ENCODE peak calls at places on chromosomes 13 and 19, in ten cellular contexts. Z is prostate gland; K is PC-3; J is CD8-positive, alpha-beta T cell; F is bronchial epithelial cell; V is HCT116; L is lung; R is pancreas; N is tibial artery; Y is tibial nerve. O is an unnamed sample.

GRCh38 chr13:59112375-59112774 is 1051.4 kb downstream of the DIAPH3 start:
- DNase-seq in V (no peak), L (no peak), Z (no peak), F (peak; percentile 12), Y (no peak), J (no peak), N (no peak), K (peak; percentile 61), R (no peak), O (no peak)

GRCh38 chr19:30326076-30326710 is 46.0 kb upstream of the ZNF536 start:
- DNase-seq in N (no peak), K (no peak), V (no peak), Y (no peak), J (no peak), Z (no peak), F (no peak), R (no peak), L (no peak), O (peak; percentile 82)

GRCh38 chr13:109785892-109786450 is 412 bp downstream of the IRS2 start:
- DNase-seq in Y (no peak), L (no peak), Z (no peak), F (no peak), R (no peak), K (no peak), N (no peak), V (no peak), J (no peak), O (no peak)

GRCh38 chr13:45473627-45474026 is 8.9 kb downstream of the COG3 start:
- DNase-seq in F (no peak), N (no peak), L (no peak), Z (no peak), J (no peak), R (no peak), Y (no peak), V (no peak), K (no peak), O (no peak)

GRCh38 chr13:46097015-46097414 is 7.8 kb downstream of the CPB2 start:
- DNase-seq in L (no peak), N (no peak), V (no peak), K (peak; percentile 12), R (peak; percentile 17), J (no peak), Y (no peak), F (no peak), Z (no peak), O (no peak)

GRCh38 chr19:51450730-51451307 is 7.4 kb downstream of the SIGLEC8 start:
- DNase-seq in J (no peak), V (no peak), N (no peak), F (no peak), K (no peak), R (no peak), L (no peak), Z (no peak), Y (no peak), O (no peak)

GRCh38 chr19:8988204-8988603 is 22.0 kb downstream of the MUC16 start:
- DNase-seq in J (no peak), V (peak; percentile 13), Z (no peak), N (no peak), L (no peak), F (no peak), Y (no peak), R (no peak), K (peak; percentile 85), O (no peak)

GRCh38 chr13:39616087-39616694 is 13.2 kb upstream of the LHFPL6 start:
- DNase-seq in F (peak; percentile 57), Y (peak; percentile 53), K (peak; percentile 72), L (no peak), N (no peak), Z (peak; percentile 47), J (no peak), V (peak; percentile 44), R (peak; percentile 18), O (peak; percentile 26)

GRCh38 chr19:35716985-35717664 is 678 bp upstream of the KMT2B start:
- DNase-seq in N (peak; percentile 98), K (peak; percentile 77), Z (peak; percentile 95), F (peak; percentile 84), J (peak; percentile 92), L (peak; percentile 95), Y (peak; percentile 89), V (peak; percentile 88), R (peak; percentile 97), O (peak; percentile 97)

GRCh38 chr13:104979281-104979680 is 1556.2 kb downstream of the EFNB2 start:
- DNase-seq in R (no peak), N (no peak), Z (no peak), L (no peak), J (no peak), K (no peak), V (no peak), F (no peak), Y (no peak), O (no peak)

GRCh38 chr19:13255041-13255718 is 105.0 kb downstream of the IER2 start:
- DNase-seq in Y (no peak), R (no peak), L (no peak), N (no peak), V (no peak), F (no peak), K (no peak), Z (no peak), J (no peak), O (no peak)

GRCh38 chr19:13256918-13257317 is 106.7 kb downstream of the IER2 start:
- DNase-seq in F (no peak), Y (no peak), J (no peak), K (no peak), R (no peak), Z (no peak), L (no peak), V (no peak), N (no peak), O (no peak)

GRCh38 chr19:13255719-13256059 is 105.5 kb downstream of the IER2 start:
- DNase-seq in Z (no peak), F (no peak), J (no peak), R (no peak), V (no peak), L (no peak), Y (no peak), K (no peak), N (no peak), O (no peak)

GRCh38 chr19:13262450-13262849 is 112.2 kb downstream of the IER2 start:
- DNase-seq in R (no peak), J (no peak), N (no peak), K (peak; percentile 88), Y (no peak), F (peak; percentile 54), Z (no peak), L (no peak), V (no peak), O (no peak)

GRCh38 chr19:13260883-13261653 is 110.9 kb downstream of the IER2 start:
- DNase-seq in K (peak; percentile 98), Z (no peak), N (no peak), F (peak; percentile 96), L (no peak), Y (peak; percentile 8), R (no peak), J (no peak), V (peak; percentile 94), O (no peak)
- TF ChIP-seq CTCF in K (peak; percentile 38), Z (no peak), N (no peak), F (no peak), L (no peak), Y (no peak), R (no peak), J (no peak), V (no peak), O (no peak)

GRCh38 chr19:708154-709141 is at the start of gene PALM:
- DNase-seq in J (no peak), Z (peak; percentile 26), V (no peak), L (no peak), Y (no peak), N (no peak), F (no peak), R (no peak), K (peak; percentile 15), O (peak; percentile 19)
- H3K4me3 ChIP-seq in J (no peak within 1 kb of the TSS), Z (peak within 1 kb of the TSS; percentile 70), V (peak within 1 kb of the TSS; percentile 64), L (peak within 1 kb of the TSS; percentile 63), Y (peak within 1 kb of the TSS; percentile 86), N (peak within 1 kb of the TSS; percentile 51), F (no peak within 1 kb of the TSS), R (peak within 1 kb of the TSS; percentile 26), K (peak within 1 kb of the TSS; percentile 65), O (peak within 1 kb of the TSS; percentile 68)

GRCh38 chr19:17946965-17947784 is 14.4 kb downstream of the CCDC124 start:
- DNase-seq in Y (no peak), F (no peak), L (no peak), V (no peak), N (no peak), J (no peak), R (peak; percentile 28), Z (no peak), K (no peak), O (no peak)
- TF ChIP-seq CTCF in Y (no peak), F (peak; percentile 7), L (no peak), V (no peak), N (no peak), J (no peak), R (no peak), Z (no peak), K (no peak), O (no peak)

GRCh38 chr19:3586124-3586626 is 897 bp downstream of the GIPC3 start:
- DNase-seq in K (no peak), L (no peak), Z (no peak), V (no peak), Y (no peak), R (no peak), N (no peak), F (no peak), J (no peak), O (no peak)

GRCh38 chr19:3586707-3587346 is 1.5 kb downstream of the GIPC3 start:
- DNase-seq in L (no peak), J (no peak), V (no peak), N (peak; percentile 74), Z (no peak), F (no peak), Y (no peak), R (peak; percentile 44), K (no peak), O (peak; percentile 86)

GRCh38 chr19:3589949-3590348 is 4.7 kb downstream of the GIPC3 start:
- DNase-seq in K (no peak), L (no peak), J (no peak), N (no peak), Y (no peak), Z (no peak), F (no peak), R (no peak), V (no peak), O (no peak)

GRCh38 chr19:3589439-3589838 is 4.2 kb downstream of the GIPC3 start:
- DNase-seq in N (no peak), F (no peak), Z (no peak), R (no peak), J (no peak), L (no peak), Y (no peak), K (no peak), V (no peak), O (no peak)

DNA sequence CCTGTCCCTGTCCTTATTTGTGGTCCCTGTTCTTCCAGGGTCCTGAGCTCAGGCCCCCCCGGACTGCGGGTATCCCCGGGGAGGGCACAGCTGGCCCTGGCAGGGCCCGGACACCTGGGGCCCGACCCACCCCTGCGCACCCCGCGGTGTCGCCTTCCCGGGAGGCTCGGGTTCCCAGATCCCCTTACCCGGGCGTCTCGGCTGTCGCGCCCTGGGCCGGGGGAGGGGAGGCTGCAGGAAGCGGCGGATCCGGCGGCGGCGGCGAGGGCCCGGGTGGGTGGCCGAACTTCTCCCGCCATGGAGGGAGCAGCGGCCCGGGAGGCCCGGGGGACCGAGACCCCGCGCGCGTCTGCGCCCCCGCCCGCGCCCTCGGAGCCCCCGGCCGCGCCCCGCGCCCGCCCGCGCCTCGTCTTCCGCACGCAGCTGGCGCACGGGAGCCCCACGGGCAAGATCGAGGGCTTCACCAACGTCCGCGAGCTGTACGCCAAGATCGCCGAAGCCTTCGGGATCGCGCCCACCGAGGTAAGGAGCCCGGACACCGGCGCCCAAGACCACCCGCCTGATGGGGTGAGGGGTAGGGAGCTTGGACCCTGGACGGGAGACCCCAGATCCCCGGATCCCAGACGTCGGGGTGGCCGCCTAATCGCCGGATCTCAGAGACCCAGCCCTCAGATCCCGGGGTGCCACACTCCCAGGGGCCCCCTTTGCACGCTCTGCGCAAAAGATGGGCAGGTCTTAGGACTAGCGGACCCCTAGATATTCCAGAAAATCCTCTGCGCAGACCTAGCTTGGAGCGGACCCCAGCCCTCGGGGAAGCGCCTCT is at the start of gene GIPC3:
- DNase-seq in L (no peak), V (no peak), N (no peak), R (no peak), Y (no peak), J (no peak), Z (no peak), F (no peak), K (no peak), O (no peak)
- H3K4me3 ChIP-seq in L (peak within 1 kb of the TSS; percentile 25), V (no peak within 1 kb of the TSS), N (peak within 1 kb of the TSS; percentile 37), R (no peak within 1 kb of the TSS), Y (peak within 1 kb of the TSS; percentile 31), J (peak within 1 kb of the TSS; percentile 45), Z (peak within 1 kb of the TSS; percentile 12), F (no peak within 1 kb of the TSS), K (no peak within 1 kb of the TSS), O (no peak within 1 kb of the TSS)

O was measured in thyroid gland.